ENCODE peak calls at places on chromosomes 6 and 20, in nine cellular contexts. F is brain microvascular endothelial cell, K is lower lobe of right lung, R is cardiac muscle cell, N is AG10803, H is type B pancreatic cell, U is astrocyte of the spinal cord, X is glutamatergic neuron, O is fibroblast of pulmonary artery. D is an unnamed sample.
A peak's percentile ranks its signal among the peaks of the same experiment; 100 is the strongest.

GRCh38 chr6:157551041-157551832 is 170.2 kb downstream of the ZDHHC14 start:
- DNase-seq in F (no peak), K (no peak), R (no peak), N (no peak), H (no peak), U (no peak), X (no peak), O (no peak), D (no peak)

GRCh38 chr6:144714031-144714732 is 429.0 kb downstream of the UTRN start:
- DNase-seq in F (no peak), K (no peak), R (no peak), N (no peak), H (no peak), U (no peak), X (no peak), O (no peak), D (no peak)

GRCh38 chr6:98946266-98946817 is 1.4 kb downstream of the FBXL4 start:
- DNase-seq in F (no peak), K (no peak), R (no peak), N (no peak), H (no peak), U (peak; percentile 22), X (no peak), O (no peak), D (no peak)

GRCh38 chr20:49916146-49917002 is 1.0 kb upstream of the SPATA2 start:
- DNase-seq in F (no peak), K (no peak), R (no peak), N (peak; percentile 25), H (no peak), U (no peak), X (no peak), O (no peak), D (peak; percentile 56)

GRCh38 chr6:72410769-72411168 is 211.1 kb upstream of the KCNQ5 start:
- DNase-seq in F (no peak), K (no peak), R (no peak), N (no peak), H (no peak), U (no peak), X (no peak), O (no peak), D (no peak)

GRCh38 chr20:23446505-23446904 is 6.2 kb downstream of the CST11 start:
- DNase-seq in F (peak; percentile 78), K (no peak), R (peak; percentile 67), N (peak; percentile 17), H (no peak), U (peak; percentile 23), X (peak; percentile 86), O (peak; percentile 61), D (peak; percentile 61)

GRCh38 chr6:115612796-115613479 is 447.8 kb downstream of the FRK start:
- DNase-seq in F (no peak), K (no peak), R (no peak), N (no peak), H (no peak), U (no peak), X (no peak), O (no peak), D (no peak)

GRCh38 chr20:34516038-34516873 is at the start of gene DYNLRB1:
- DNase-seq in F (peak; percentile 94), K (peak; percentile 98), R (peak; percentile 100), N (peak; percentile 97), H (peak; percentile 100), U (peak; percentile 96), X (peak; percentile 99), O (peak; percentile 97), D (peak; percentile 89)

GRCh38 chr6:43707767-43708166 is 20.2 kb upstream of the MRPS18A start:
- DNase-seq in F (no peak), K (no peak), R (no peak), N (no peak), H (no peak), U (no peak), X (no peak), O (no peak), D (no peak)

GRCh38 chr20:33477386-33478234 is 12.3 kb upstream of the CBFA2T2 start:
- DNase-seq in F (no peak), K (no peak), R (peak; percentile 20), N (no peak), H (no peak), U (no peak), X (no peak), O (no peak), D (no peak)

GRCh38 chr6:3506751-3507388 is 50.0 kb upstream of the SLC22A23 start:
- DNase-seq in F (no peak), K (no peak), R (no peak), N (no peak), H (no peak), U (no peak), X (no peak), O (no peak), D (no peak)

GRCh38 chr6:116363759-116364158 is 7.0 kb upstream of the DSE start:
- DNase-seq in F (no peak), K (no peak), R (no peak), N (peak; percentile 65), H (no peak), U (peak; percentile 51), X (no peak), O (peak; percentile 56), D (no peak)

GRCh38 chr6:110039996-110040383 is 61.9 kb downstream of the GPR6 start:
- DNase-seq in F (peak; percentile 22), K (no peak), R (peak; percentile 37), N (no peak), H (no peak), U (peak; percentile 22), X (no peak), O (peak; percentile 49), D (peak; percentile 43)

GRCh38 chr6:166825553-166826145 is 130.7 kb downstream of the RNASET2 start:
- DNase-seq in F (peak; percentile 51), K (no peak), R (no peak), N (peak; percentile 9), H (no peak), U (peak; percentile 62), X (no peak), O (peak; percentile 26), D (no peak)

GRCh38 chr20:35387334-35387733 is 24.4 kb downstream of the UQCC1 start:
- DNase-seq in F (no peak), K (no peak), R (no peak), N (peak; percentile 42), H (no peak), U (peak; percentile 79), X (no peak), O (peak; percentile 65), D (no peak)

GRCh38 chr20:32651537-32651936 is 22.2 kb downstream of the C20orf203 start:
- DNase-seq in F (no peak), K (no peak), R (no peak), N (no peak), H (no peak), U (no peak), X (no peak), O (no peak), D (no peak)

GRCh38 chr6:46893648-46894047 is 28.1 kb downstream of the ADGRF5 start:
- DNase-seq in F (no peak), K (no peak), R (no peak), N (no peak), H (no peak), U (peak; percentile 30), X (no peak), O (no peak), D (no peak)

GRCh38 chr20:32605167-32605656 is 20.1 kb upstream of the NOL4L start:
- DNase-seq in F (peak; percentile 14), K (no peak), R (peak; percentile 31), N (peak; percentile 8), H (no peak), U (no peak), X (no peak), O (no peak), D (no peak)

GRCh38 chr6:85498596-85499258 is 48.8 kb downstream of the NT5E start:
- DNase-seq in F (no peak), K (no peak), R (no peak), N (no peak), H (no peak), U (peak; percentile 70), X (no peak), O (peak; percentile 59), D (no peak)

DNA sequence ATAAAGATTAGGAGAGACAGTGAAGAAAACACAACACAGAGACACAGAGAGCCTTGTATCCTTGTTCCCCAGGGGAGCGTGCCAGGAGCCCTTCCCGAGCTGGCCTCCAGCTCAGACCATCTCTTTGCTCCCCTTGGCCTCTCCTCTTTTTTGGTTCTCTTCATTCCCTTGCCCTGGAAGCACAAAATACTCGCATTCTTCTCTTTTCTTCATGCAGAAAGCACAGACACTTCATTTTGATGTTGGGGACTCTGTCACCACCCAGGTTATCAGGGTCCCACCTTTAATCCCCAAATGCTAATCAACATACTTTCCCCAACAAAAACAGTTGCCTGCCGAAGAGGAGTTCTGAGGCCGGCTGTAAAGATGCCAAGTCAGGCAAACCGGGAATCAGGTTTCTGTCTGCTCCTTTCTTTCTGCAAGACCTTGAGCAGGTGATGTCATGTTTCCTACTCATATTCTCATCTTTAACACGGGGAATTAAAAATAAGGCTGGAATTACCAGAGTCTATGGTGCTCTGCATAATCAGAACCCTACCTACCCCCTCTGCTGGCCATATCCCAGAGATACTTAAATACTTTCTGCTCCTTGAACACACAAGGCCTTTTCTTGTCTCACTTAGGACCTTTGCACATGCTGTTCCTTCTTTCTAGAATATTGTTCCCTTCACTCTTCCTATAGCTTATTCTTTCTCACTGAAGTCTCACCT is 21.7 kb downstream of the TGM6 start:
- DNase-seq in F (peak; percentile 62), K (no peak), R (peak; percentile 30), N (peak; percentile 71), H (no peak), U (peak; percentile 43), X (no peak), O (peak; percentile 73), D (peak; percentile 45)
- TF ChIP-seq CTCF in F (peak; percentile 43), K (no peak), R (peak; percentile 40), N (peak; percentile 65), H (peak; percentile 59), U (peak; percentile 47), X (peak; percentile 41), O (peak; percentile 63), D (peak; percentile 38)

DNA sequence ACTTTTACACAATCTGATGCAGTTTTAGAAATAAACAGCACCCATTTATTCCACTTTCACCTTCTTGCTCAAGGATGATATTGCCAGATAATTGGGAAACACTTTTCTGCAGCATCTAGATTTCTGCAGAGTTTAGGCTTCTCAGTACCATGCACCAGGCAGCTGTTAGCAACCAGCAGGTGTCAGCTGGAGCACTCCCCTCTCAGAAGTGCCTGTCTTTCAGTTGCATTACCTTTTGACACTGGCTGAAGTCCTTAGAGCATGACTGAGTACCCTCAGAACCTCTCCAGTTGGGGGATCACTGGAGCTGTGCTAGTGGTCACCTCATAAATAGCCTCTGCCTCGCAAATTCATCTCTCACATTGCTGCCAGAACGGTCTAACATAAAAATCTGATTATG is 91.2 kb downstream of the DNAH8 start:
- DNase-seq in F (no peak), K (no peak), R (no peak), N (no peak), H (no peak), U (no peak), X (peak; percentile 31), O (no peak), D (peak; percentile 19)
- TF ChIP-seq CTCF in F (no peak), K (no peak), R (no peak), N (no peak), H (no peak), U (no peak), X (no peak), O (no peak), D (peak; percentile 34)

GRCh38 chr6:55941713-55942112 is 66.3 kb upstream of the BMP5 start:
- DNase-seq in F (no peak), K (no peak), R (no peak), N (no peak), H (no peak), U (peak; percentile 43), X (no peak), O (peak; percentile 33), D (no peak)
- TF ChIP-seq CTCF in F (peak; percentile 20), K (no peak), R (no peak), N (peak; percentile 13), H (peak; percentile 43), U (peak; percentile 33), X (no peak), O (peak; percentile 29), D (no peak)

GRCh38 chr6:30915591-30915946 is 1.5 kb downstream of the VARS2 start:
- DNase-seq in F (peak; percentile 36), K (peak; percentile 46), R (peak; percentile 75), N (peak; percentile 72), H (no peak), U (peak; percentile 71), X (no peak), O (peak; percentile 83), D (peak; percentile 88)
- TF ChIP-seq CTCF in F (peak; percentile 76), K (peak; percentile 59), R (peak; percentile 70), N (peak; percentile 84), H (peak; percentile 74), U (peak; percentile 76), X (peak; percentile 0), O (peak; percentile 73), D (peak; percentile 69)

D was measured in GM13977.